ENCODE peak calls at places on chromosome 15, in five cellular contexts. One of them, this sample, is unnamed.

GRCh38 chr15:32670624-32671022 is 29.1 kb downstream of the SCG5 start:
- DNase-seq in fibroblast of lung: no peak
- DNase-seq in astrocyte of the cerebellum: no peak
- DNase-seq in epithelial cell of proximal tubule: no peak
- DNase-seq in colonic mucosa: no peak
- DNase-seq in this sample: peak

GRCh38 chr15:69664572-69665326 is 212.1 kb downstream of the RPLP1 start:
- DNase-seq in fibroblast of lung: no peak
- DNase-seq in astrocyte of the cerebellum: no peak
- DNase-seq in epithelial cell of proximal tubule: no peak
- DNase-seq in colonic mucosa: no peak
- DNase-seq in this sample: no peak

GRCh38 chr15:68410466-68411200 is 21.3 kb downstream of the ITGA11 start:
- DNase-seq in fibroblast of lung: no peak
- DNase-seq in astrocyte of the cerebellum: no peak
- DNase-seq in epithelial cell of proximal tubule: no peak
- DNase-seq in colonic mucosa: peak
- DNase-seq in this sample: no peak

GRCh38 chr15:81890496-81890895 is 155.3 kb downstream of the MEX3B start:
- DNase-seq in fibroblast of lung: no peak
- DNase-seq in astrocyte of the cerebellum: no peak
- DNase-seq in epithelial cell of proximal tubule: no peak
- DNase-seq in colonic mucosa: no peak
- DNase-seq in this sample: no peak

GRCh38 chr15:92648190-92648875 is 7.2 kb downstream of the FAM174B start:
- DNase-seq in fibroblast of lung: no peak
- DNase-seq in astrocyte of the cerebellum: no peak
- DNase-seq in epithelial cell of proximal tubule: no peak
- DNase-seq in colonic mucosa: no peak
- DNase-seq in this sample: no peak

GRCh38 chr15:89139613-89140499 is 51.6 kb downstream of the ABHD2 start:
- DNase-seq in fibroblast of lung: peak
- DNase-seq in astrocyte of the cerebellum: no peak
- DNase-seq in epithelial cell of proximal tubule: no peak
- DNase-seq in colonic mucosa: no peak
- DNase-seq in this sample: peak

GRCh38 chr15:90388462-90389182 is 580 bp downstream of the IQGAP1 start:
- DNase-seq in fibroblast of lung: peak
- DNase-seq in astrocyte of the cerebellum: no peak
- DNase-seq in epithelial cell of proximal tubule: no peak
- DNase-seq in colonic mucosa: peak
- DNase-seq in this sample: peak

GRCh38 chr15:25170781-25171110 is 216.0 kb downstream of the SNRPN start:
- DNase-seq in fibroblast of lung: no peak
- DNase-seq in astrocyte of the cerebellum: no peak
- DNase-seq in epithelial cell of proximal tubule: no peak
- DNase-seq in colonic mucosa: no peak
- DNase-seq in this sample: no peak

GRCh38 chr15:59205839-59206622 is 612 bp upstream of the LDHAL6B start:
- DNase-seq in fibroblast of lung: no peak
- DNase-seq in astrocyte of the cerebellum: no peak
- DNase-seq in epithelial cell of proximal tubule: no peak
- DNase-seq in colonic mucosa: no peak
- DNase-seq in this sample: no peak

GRCh38 chr15:27784107-27784506 is 315.0 kb downstream of the OCA2 start:
- DNase-seq in fibroblast of lung: no peak
- DNase-seq in astrocyte of the cerebellum: peak
- DNase-seq in epithelial cell of proximal tubule: no peak
- DNase-seq in colonic mucosa: no peak
- DNase-seq in this sample: no peak

GRCh38 chr15:75349851-75350588 is 3.2 kb downstream of the NEIL1 start:
- DNase-seq in fibroblast of lung: no peak
- DNase-seq in astrocyte of the cerebellum: no peak
- DNase-seq in epithelial cell of proximal tubule: no peak
- DNase-seq in colonic mucosa: peak
- DNase-seq in this sample: no peak

GRCh38 chr15:96340611-96341464 is 10.3 kb downstream of the NR2F2 start:
- DNase-seq in fibroblast of lung: peak
- DNase-seq in astrocyte of the cerebellum: no peak
- DNase-seq in epithelial cell of proximal tubule: no peak
- DNase-seq in colonic mucosa: peak
- DNase-seq in this sample: peak

GRCh38 chr15:94231728-94232086 is 346 bp downstream of the MCTP2 start:
- DNase-seq in fibroblast of lung: no peak
- DNase-seq in astrocyte of the cerebellum: no peak
- DNase-seq in epithelial cell of proximal tubule: no peak
- DNase-seq in colonic mucosa: peak
- DNase-seq in this sample: no peak

GRCh38 chr15:48856947-48857346 is 21.0 kb upstream of the EID1 start:
- DNase-seq in fibroblast of lung: peak
- DNase-seq in astrocyte of the cerebellum: no peak
- DNase-seq in epithelial cell of proximal tubule: no peak
- DNase-seq in colonic mucosa: no peak
- DNase-seq in this sample: peak

GRCh38 chr15:88913017-88913849 is at the start of gene MFGE8:
- DNase-seq in fibroblast of lung: peak
- DNase-seq in astrocyte of the cerebellum: no peak
- DNase-seq in epithelial cell of proximal tubule: no peak
- DNase-seq in colonic mucosa: peak
- DNase-seq in this sample: peak

GRCh38 chr15:64004582-64004981 is 41.7 kb downstream of the DAPK2 start:
- DNase-seq in fibroblast of lung: peak
- DNase-seq in astrocyte of the cerebellum: no peak
- DNase-seq in epithelial cell of proximal tubule: peak
- DNase-seq in colonic mucosa: peak
- DNase-seq in this sample: no peak

GRCh38 chr15:78101423-78102105 is 9.2 kb downstream of the SH2D7 start:
- DNase-seq in fibroblast of lung: no peak
- DNase-seq in astrocyte of the cerebellum: no peak
- DNase-seq in epithelial cell of proximal tubule: no peak
- DNase-seq in colonic mucosa: no peak
- DNase-seq in this sample: no peak

GRCh38 chr15:94972314-94972713 is 741.0 kb downstream of the MCTP2 start:
- DNase-seq in fibroblast of lung: no peak
- DNase-seq in astrocyte of the cerebellum: no peak
- DNase-seq in epithelial cell of proximal tubule: peak
- DNase-seq in colonic mucosa: no peak
- DNase-seq in this sample: peak

GRCh38 chr15:64753419-64754185 is 21.8 kb downstream of the RBPMS2 start:
- DNase-seq in fibroblast of lung: no peak
- DNase-seq in astrocyte of the cerebellum: no peak
- DNase-seq in epithelial cell of proximal tubule: no peak
- DNase-seq in colonic mucosa: no peak
- DNase-seq in this sample: no peak

GRCh38 chr15:69133862-69134519 is 26.4 kb upstream of the GLCE start:
- DNase-seq in fibroblast of lung: no peak
- DNase-seq in astrocyte of the cerebellum: no peak
- DNase-seq in epithelial cell of proximal tubule: no peak
- DNase-seq in colonic mucosa: no peak
- DNase-seq in this sample: no peak

GRCh38 chr15:101807345-101807945 is 4.1 kb downstream of the OR4F6 start:
- DNase-seq in fibroblast of lung: peak
- DNase-seq in astrocyte of the cerebellum: peak
- DNase-seq in epithelial cell of proximal tubule: peak
- DNase-seq in colonic mucosa: no peak
- DNase-seq in this sample: peak

GRCh38 chr15:79028411-79028964 is 62.1 kb downstream of the RASGRF1 start:
- DNase-seq in fibroblast of lung: peak
- DNase-seq in astrocyte of the cerebellum: no peak
- DNase-seq in epithelial cell of proximal tubule: no peak
- DNase-seq in colonic mucosa: peak
- DNase-seq in this sample: peak

GRCh38 chr15:81877533-81878227 is 168.1 kb downstream of the MEX3B start:
- DNase-seq in fibroblast of lung: no peak
- DNase-seq in astrocyte of the cerebellum: no peak
- DNase-seq in epithelial cell of proximal tubule: no peak
- DNase-seq in colonic mucosa: no peak
- DNase-seq in this sample: no peak

GRCh38 chr15:94791008-94791407 is 559.6 kb downstream of the MCTP2 start:
- DNase-seq in fibroblast of lung: no peak
- DNase-seq in astrocyte of the cerebellum: no peak
- DNase-seq in epithelial cell of proximal tubule: no peak
- DNase-seq in colonic mucosa: no peak
- DNase-seq in this sample: no peak

GRCh38 chr15:88621789-88622604 is 857 bp downstream of the AEN start:
- DNase-seq in fibroblast of lung: peak
- DNase-seq in astrocyte of the cerebellum: no peak
- DNase-seq in epithelial cell of proximal tubule: no peak
- DNase-seq in colonic mucosa: peak
- DNase-seq in this sample: peak

GRCh38 chr15:64466408-64467116 is 6.2 kb downstream of the ZNF609 start:
- DNase-seq in fibroblast of lung: no peak
- DNase-seq in astrocyte of the cerebellum: no peak
- DNase-seq in epithelial cell of proximal tubule: no peak
- DNase-seq in colonic mucosa: no peak
- DNase-seq in this sample: no peak

GRCh38 chr15:94760348-94760747 is 529.0 kb downstream of the MCTP2 start:
- DNase-seq in fibroblast of lung: no peak
- DNase-seq in astrocyte of the cerebellum: no peak
- DNase-seq in epithelial cell of proximal tubule: no peak
- DNase-seq in colonic mucosa: no peak
- DNase-seq in this sample: no peak

GRCh38 chr15:82802497-82802896 is 3.4 kb downstream of the FSD2 start:
- DNase-seq in fibroblast of lung: no peak
- DNase-seq in astrocyte of the cerebellum: no peak
- DNase-seq in epithelial cell of proximal tubule: no peak
- DNase-seq in colonic mucosa: no peak
- DNase-seq in this sample: no peak

GRCh38 chr15:70748281-70748747 is 15.0 kb downstream of the UACA start:
- DNase-seq in fibroblast of lung: peak
- DNase-seq in astrocyte of the cerebellum: no peak
- DNase-seq in epithelial cell of proximal tubule: no peak
- DNase-seq in colonic mucosa: no peak
- DNase-seq in this sample: peak

GRCh38 chr15:45606841-45607240 is 19.7 kb downstream of the BLOC1S6 start:
- DNase-seq in fibroblast of lung: no peak
- DNase-seq in astrocyte of the cerebellum: no peak
- DNase-seq in epithelial cell of proximal tubule: no peak
- DNase-seq in colonic mucosa: no peak
- DNase-seq in this sample: no peak

GRCh38 chr15:40928975-40929729 is at the start of gene DLL4:
- DNase-seq in fibroblast of lung: peak
- DNase-seq in astrocyte of the cerebellum: no peak
- DNase-seq in epithelial cell of proximal tubule: no peak
- DNase-seq in colonic mucosa: peak
- DNase-seq in this sample: peak

GRCh38 chr15:78007965-78008886 is 69.3 kb downstream of the TBC1D2B start:
- DNase-seq in fibroblast of lung: peak
- DNase-seq in astrocyte of the cerebellum: peak
- DNase-seq in epithelial cell of proximal tubule: no peak
- DNase-seq in colonic mucosa: peak
- DNase-seq in this sample: peak

GRCh38 chr15:31279221-31280036 is 47.2 kb upstream of the KLF13 start:
- DNase-seq in fibroblast of lung: no peak
- DNase-seq in astrocyte of the cerebellum: no peak
- DNase-seq in epithelial cell of proximal tubule: no peak
- DNase-seq in colonic mucosa: peak
- DNase-seq in this sample: no peak

GRCh38 chr15:70762469-70763119 is 764 bp downstream of the UACA start:
- DNase-seq in fibroblast of lung: peak
- DNase-seq in astrocyte of the cerebellum: no peak
- DNase-seq in epithelial cell of proximal tubule: no peak
- DNase-seq in colonic mucosa: peak
- DNase-seq in this sample: peak

GRCh38 chr15:100891316-100892012 is 11.8 kb downstream of the ALDH1A3 start:
- DNase-seq in fibroblast of lung: no peak
- DNase-seq in astrocyte of the cerebellum: no peak
- DNase-seq in epithelial cell of proximal tubule: no peak
- DNase-seq in colonic mucosa: no peak
- DNase-seq in this sample: no peak

GRCh38 chr15:85003593-85004312 is 22.1 kb downstream of the PDE8A start:
- DNase-seq in fibroblast of lung: no peak
- DNase-seq in astrocyte of the cerebellum: no peak
- DNase-seq in epithelial cell of proximal tubule: no peak
- DNase-seq in colonic mucosa: no peak
- DNase-seq in this sample: no peak

GRCh38 chr15:85004551-85004950 is 22.9 kb downstream of the PDE8A start:
- DNase-seq in fibroblast of lung: no peak
- DNase-seq in astrocyte of the cerebellum: no peak
- DNase-seq in epithelial cell of proximal tubule: no peak
- DNase-seq in colonic mucosa: no peak
- DNase-seq in this sample: no peak

GRCh38 chr15:85000189-85000864 is 18.7 kb downstream of the PDE8A start:
- DNase-seq in fibroblast of lung: peak
- DNase-seq in astrocyte of the cerebellum: no peak
- DNase-seq in epithelial cell of proximal tubule: no peak
- DNase-seq in colonic mucosa: no peak
- DNase-seq in this sample: peak

GRCh38 chr15:85002517-85002916 is 20.9 kb downstream of the PDE8A start:
- DNase-seq in fibroblast of lung: no peak
- DNase-seq in astrocyte of the cerebellum: peak
- DNase-seq in epithelial cell of proximal tubule: no peak
- DNase-seq in colonic mucosa: no peak
- DNase-seq in this sample: no peak

DNA sequence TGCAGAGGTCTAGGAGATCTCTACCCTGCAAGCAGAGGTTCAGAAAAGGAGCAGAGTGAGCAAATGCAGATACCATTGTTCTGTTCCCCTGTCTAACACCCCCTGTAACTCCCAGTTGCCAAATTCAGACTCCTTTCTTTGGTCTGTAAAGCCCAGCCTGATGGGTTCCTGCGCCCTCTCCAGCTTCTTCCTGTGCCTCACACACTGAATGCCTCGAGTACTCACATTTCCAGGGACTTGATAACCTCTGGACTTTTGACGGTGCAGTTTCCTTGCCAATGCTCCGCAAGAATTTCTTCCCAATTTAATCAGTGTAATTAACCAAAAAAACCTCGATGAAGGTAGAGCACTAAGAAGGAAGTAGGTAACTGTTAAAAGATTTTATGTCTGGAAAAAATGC is 19.3 kb downstream of the PDE8A start:
- DNase-seq in fibroblast of lung: no peak
- DNase-seq in astrocyte of the cerebellum: no peak
- DNase-seq in epithelial cell of proximal tubule: no peak
- DNase-seq in colonic mucosa: no peak
- DNase-seq in this sample: no peak
- TF ChIP-seq CTCF in fibroblast of lung: no peak
- TF ChIP-seq CTCF in astrocyte of the cerebellum: no peak
- TF ChIP-seq CTCF in epithelial cell of proximal tubule: no peak
- TF ChIP-seq CTCF in colonic mucosa: no peak
- TF ChIP-seq CTCF in this sample: no peak

GRCh38 chr15:62637498-62637897 is 405.0 kb upstream of the TPM1 start:
- DNase-seq in fibroblast of lung: no peak
- DNase-seq in astrocyte of the cerebellum: no peak
- DNase-seq in epithelial cell of proximal tubule: no peak
- DNase-seq in colonic mucosa: no peak
- DNase-seq in this sample: no peak
- H3K4me3 ChIP-seq in fibroblast of lung: no peak
- H3K4me3 ChIP-seq in astrocyte of the cerebellum: no peak
- H3K4me3 ChIP-seq in epithelial cell of proximal tubule: no peak
- H3K4me3 ChIP-seq in colonic mucosa: no peak
- H3K4me3 ChIP-seq in this sample: no peak

GRCh38 chr15:66481107-66481856 is 16.3 kb downstream of the SNAPC5 start:
- DNase-seq in fibroblast of lung: no peak
- DNase-seq in astrocyte of the cerebellum: no peak
- DNase-seq in epithelial cell of proximal tubule: peak
- DNase-seq in colonic mucosa: no peak
- DNase-seq in this sample: no peak
- TF ChIP-seq CTCF in fibroblast of lung: no peak
- TF ChIP-seq CTCF in astrocyte of the cerebellum: peak
- TF ChIP-seq CTCF in epithelial cell of proximal tubule: peak
- TF ChIP-seq CTCF in colonic mucosa: no peak
- TF ChIP-seq CTCF in this sample: no peak

GRCh38 chr15:51621155-51621554 is 1.4 kb downstream of the DMXL2 start:
- DNase-seq in fibroblast of lung: no peak
- DNase-seq in astrocyte of the cerebellum: no peak
- DNase-seq in epithelial cell of proximal tubule: no peak
- DNase-seq in colonic mucosa: no peak
- DNase-seq in this sample: no peak
- H3K4me3 ChIP-seq in fibroblast of lung: peak
- H3K4me3 ChIP-seq in astrocyte of the cerebellum: peak
- H3K4me3 ChIP-seq in epithelial cell of proximal tubule: peak
- H3K4me3 ChIP-seq in colonic mucosa: peak
- H3K4me3 ChIP-seq in this sample: peak

This sample was measured in AG10803.